ENCODE peak calls at places on chromosomes 1 and 21, in six cellular contexts. J, I, U, W, F and E are unnamed samples.

GRCh38 chr1:205062319-205062718 is 19.3 kb downstream of the CNTN2 start:
- DNase-seq in J (no peak), U (no peak), F (no peak), I (no peak), W (no peak), E (no peak)

GRCh38 chr1:44881011-44881632 is 38.1 kb upstream of the PTCH2 start:
- DNase-seq in J (no peak), U (no peak), F (no peak), W (no peak), I (no peak), E (peak)

GRCh38 chr1:109863699-109864062 is 47.0 kb upstream of the CSF1 start:
- DNase-seq in J (no peak), F (no peak), U (no peak), I (no peak), W (no peak), E (no peak)

GRCh38 chr1:192489748-192490147 is 85.8 kb upstream of the RGS1 start:
- DNase-seq in W (no peak), I (no peak), U (no peak), J (no peak), F (no peak), E (peak)

GRCh38 chr1:32806910-32807523 is 10.1 kb downstream of the YARS1 start:
- DNase-seq in I (no peak), U (no peak), J (no peak), W (no peak), F (no peak), E (peak)

GRCh38 chr1:108199231-108199657 is 899 bp downstream of the SLC25A24 start:
- DNase-seq in I (peak), W (peak), U (peak), J (peak), F (no peak), E (peak)

GRCh38 chr1:162285149-162285561 is 91.5 kb downstream of the SPATA46 start:
- DNase-seq in J (no peak), I (no peak), W (peak), U (no peak), F (no peak), E (no peak)

GRCh38 chr1:110336300-110337039 is 2.7 kb upstream of the RBM15 start:
- DNase-seq in F (no peak), J (no peak), I (no peak), U (peak), W (no peak), E (peak)

DNA sequence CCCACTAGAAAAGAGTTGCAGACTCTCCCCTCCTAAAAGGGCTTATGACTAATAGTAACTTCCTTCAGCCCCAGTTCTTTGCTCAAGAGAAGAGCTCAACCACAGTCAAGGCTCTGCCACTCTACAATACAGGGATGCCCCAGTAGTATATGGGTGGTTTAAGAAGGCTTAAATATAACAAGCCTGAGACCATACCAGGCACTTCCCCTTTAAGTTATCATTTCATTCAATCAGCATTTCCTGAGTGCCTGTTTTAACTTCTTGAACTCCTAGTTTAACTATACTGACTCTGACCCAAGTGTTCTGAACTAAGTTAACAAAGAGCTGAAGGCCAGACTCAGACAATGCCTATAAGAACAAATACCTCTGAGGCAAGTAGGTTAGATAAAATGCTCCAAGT is 19.8 kb downstream of the PRPF38A start:
- DNase-seq in U (no peak), I (peak), J (no peak), W (no peak), F (no peak), E (no peak)
- TF ChIP-seq YY1 in U (no peak), I (no peak), J (no peak), W (no peak), F (no peak), E (no peak)

DNA sequence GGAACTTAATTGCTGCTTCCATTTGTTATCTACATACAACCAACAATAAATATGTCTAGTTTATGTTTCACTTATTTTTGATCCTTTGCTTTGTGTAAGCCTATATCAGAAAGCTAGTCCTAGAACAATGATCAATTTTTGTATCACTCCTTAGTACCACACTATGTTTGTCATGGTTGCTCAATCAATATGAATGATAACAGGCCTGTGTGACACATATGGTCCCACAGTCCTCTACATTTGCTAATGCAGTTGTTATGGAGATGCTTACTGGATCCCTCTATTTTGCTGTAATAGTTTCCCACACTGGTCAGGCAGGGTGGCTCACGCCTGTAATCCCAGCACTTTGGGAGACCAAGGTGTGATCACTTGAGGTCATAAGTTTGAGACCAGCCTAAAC is 59.1 kb downstream of the ERO1B start:
- DNase-seq in W (no peak), I (no peak), J (no peak), U (no peak), F (no peak), E (no peak)
- TF ChIP-seq YY1 in W (no peak), I (no peak), J (no peak), U (no peak), F (no peak), E (no peak)

GRCh38 chr21:26451014-26451740 is 121.9 kb downstream of the CYYR1 start:
- DNase-seq in W (no peak), F (no peak), I (no peak), J (no peak), U (no peak), E (no peak)

GRCh38 chr21:26449161-26449560 is 123.9 kb downstream of the CYYR1 start:
- DNase-seq in U (no peak), J (no peak), W (no peak), I (no peak), F (no peak), E (no peak)

GRCh38 chr21:26445440-26445839 is 127.6 kb downstream of the CYYR1 start:
- DNase-seq in F (no peak), U (no peak), I (no peak), J (no peak), W (no peak), E (no peak)

GRCh38 chr21:26447932-26448331 is 125.2 kb downstream of the CYYR1 start:
- DNase-seq in W (no peak), J (no peak), F (no peak), U (no peak), I (no peak), E (no peak)

GRCh38 chr21:26448751-26449150 is 124.3 kb downstream of the CYYR1 start:
- DNase-seq in W (no peak), I (no peak), J (no peak), F (no peak), U (no peak), E (no peak)
- TF ChIP-seq YY1 in W (no peak), I (no peak), J (no peak), F (no peak), U (no peak), E (no peak)

GRCh38 chr1:100100202-100100601 is 32.5 kb downstream of the SASS6 start:
- DNase-seq in W (no peak), F (no peak), I (peak), J (no peak), U (no peak), E (no peak)
- TF ChIP-seq YY1 in W (no peak), F (no peak), I (no peak), J (no peak), U (no peak), E (no peak)

GRCh38 chr1:99250724-99251123 is 13.6 kb upstream of the PLPPR4 start:
- DNase-seq in J (no peak), U (no peak), W (no peak), F (no peak), I (no peak), E (no peak)
- TF ChIP-seq YY1 in J (no peak), U (no peak), W (no peak), F (no peak), I (no peak), E (no peak)

GRCh38 chr1:16230744-16231143 is 6.2 kb downstream of the CPLANE2 start:
- DNase-seq in W (no peak), I (no peak), U (no peak), J (no peak), F (no peak), E (no peak)
- TF ChIP-seq YY1 in W (no peak), I (no peak), U (no peak), J (no peak), F (no peak), E (no peak)

GRCh38 chr1:98102369-98103030 is 181.7 kb upstream of the DPYD start:
- DNase-seq in U (no peak), F (no peak), J (no peak), W (no peak), I (no peak), E (no peak)
- TF ChIP-seq YY1 in U (no peak), F (no peak), J (no peak), W (no peak), I (no peak), E (no peak)